ENCODE peak calls at places on chromosomes 2 and 18, in five cellular contexts. K is A549, M is psoas muscle, Z is left ventricle myocardium inferior, J is stomach. X is an unnamed sample.

GRCh38 chr2:88692187-88692586 is 714 bp downstream of the RPIA start:
- DNase-seq in K (peak), M (peak), Z (no peak), J (peak), X (no peak)

GRCh38 chr18:23596183-23596582 is 9.9 kb upstream of the NPC1 start:
- DNase-seq in K (no peak), M (no peak), Z (no peak), J (no peak), X (no peak)

GRCh38 chr2:70116936-70117554 is 29.8 kb downstream of the PCBP1 start:
- DNase-seq in K (no peak), M (no peak), Z (no peak), J (no peak), X (no peak)

GRCh38 chr18:11808001-11808855 is 43.0 kb upstream of the CHMP1B start:
- DNase-seq in K (peak), M (no peak), Z (no peak), J (no peak), X (no peak)

GRCh38 chr2:197011777-197012641 is 85.5 kb upstream of the PGAP1 start:
- DNase-seq in K (peak), M (no peak), Z (no peak), J (no peak), X (no peak)

GRCh38 chr2:145546091-145546490 is 1026.2 kb upstream of the ZEB2 start:
- DNase-seq in K (no peak), M (no peak), Z (no peak), J (no peak), X (peak)

GRCh38 chr2:139259422-139260051 is 479.3 kb upstream of the NXPH2 start:
- DNase-seq in K (no peak), M (no peak), Z (no peak), J (no peak), X (no peak)

GRCh38 chr18:77983270-77983669 is 733.6 kb downstream of the GALR1 start:
- DNase-seq in K (no peak), M (no peak), Z (no peak), J (no peak), X (no peak)

GRCh38 chr2:73235315-73236028 is 1.4 kb downstream of the CCT7 start:
- DNase-seq in K (no peak), M (no peak), Z (no peak), J (no peak), X (no peak)

GRCh38 chr2:148130571-148130970 is 109.7 kb downstream of the MBD5 start:
- DNase-seq in K (peak), M (no peak), Z (no peak), J (no peak), X (no peak)

GRCh38 chr2:70887550-70888229 is 48.0 kb upstream of the ATP6V1B1 start:
- DNase-seq in K (peak), M (peak), Z (no peak), J (peak), X (no peak)

GRCh38 chr2:172693529-172694185 is 42.0 kb upstream of the RAPGEF4 start:
- DNase-seq in K (no peak), M (no peak), Z (no peak), J (no peak), X (peak)
- H3K4me3 ChIP-seq in K (no peak), M (no peak), Z (no peak), J (no peak), X (no peak)

GRCh38 chr2:216664593-216665034 is 30.7 kb downstream of the IGFBP5 start:
- DNase-seq in K (no peak), M (no peak), Z (no peak), J (peak), X (no peak)
- TF ChIP-seq CTCF in K (no peak), M (no peak), Z (no peak), J (no peak), X (peak)

DNA sequence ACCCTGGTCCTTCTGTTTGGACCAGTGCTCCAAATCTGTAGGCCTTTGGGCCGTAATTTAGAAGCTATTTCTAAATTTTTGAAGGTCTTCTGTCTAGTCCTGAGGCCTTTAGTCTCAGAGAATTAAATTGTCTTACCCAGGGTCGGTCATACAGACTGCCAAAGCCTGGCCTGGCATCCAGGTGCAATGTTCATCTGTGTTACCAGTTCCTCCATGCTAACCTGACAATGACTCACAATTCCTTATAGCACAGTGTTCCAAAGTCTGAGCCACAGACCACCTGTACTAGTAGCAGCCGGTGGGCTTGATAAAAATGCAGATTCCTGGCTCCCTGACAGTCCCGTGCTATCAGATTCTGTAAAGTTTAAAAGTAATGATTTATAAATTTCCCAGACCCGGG is 77.7 kb upstream of the MAP4K3 start:
- DNase-seq in K (no peak), M (no peak), Z (no peak), J (no peak), X (no peak)
- H3K4me3 ChIP-seq in K (no peak), M (no peak), Z (no peak), J (no peak), X (no peak)

DNA sequence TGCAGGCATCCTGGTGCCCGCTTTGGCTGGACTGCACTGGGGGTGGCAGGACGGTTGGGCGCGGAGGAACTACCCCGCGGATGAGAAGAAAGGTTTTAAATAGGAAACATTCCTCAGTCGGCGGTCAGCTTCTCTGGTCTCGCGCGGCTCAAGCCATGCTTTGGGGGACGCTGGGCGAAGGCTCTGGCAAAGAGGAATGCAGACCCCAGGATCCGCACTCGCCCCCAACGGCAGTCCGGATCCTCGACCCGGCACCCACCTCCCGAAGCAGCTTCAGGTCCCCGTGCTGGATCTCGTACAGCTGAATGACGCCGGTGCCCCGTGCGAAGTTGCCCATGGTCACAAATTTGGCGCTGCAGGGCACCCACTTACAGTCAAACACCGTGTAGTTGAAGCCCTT is 686 bp upstream of the PNO1 start:
- DNase-seq in K (no peak), M (no peak), Z (no peak), J (peak), X (no peak)
- TF ChIP-seq CTCF in K (no peak), M (no peak), Z (no peak), J (no peak), X (no peak)

X was measured in HFF-Myc.